ENCODE peak calls at places on chromosomes 1 and 21, in seven cellular contexts. S is mammary epithelial cell, B is GM12865, Q is AG04450, G is neural progenitor cell, M is esophagus muscularis mucosa, K is A673. I is an unnamed sample.

GRCh38 chr1:145720556-145720877 is 1.2 kb downstream of the CD160 start:
- DNase-seq in S (peak; percentile 70), B (no peak), Q (peak; percentile 59), G (no peak), M (no peak), K (no peak), I (no peak)

GRCh38 chr1:172420385-172420784 is at the start of gene C1orf105:
- DNase-seq in S (no peak), B (no peak), Q (no peak), G (no peak), M (no peak), K (no peak), I (no peak)

GRCh38 chr21:34129971-34130597 is 56.7 kb downstream of the MRPS6 start:
- DNase-seq in S (no peak), B (no peak), Q (no peak), G (peak; percentile 65), M (peak; percentile 34), K (peak; percentile 75), I (peak; percentile 70)

GRCh38 chr1:212718499-212718898 is 18.9 kb upstream of the BATF3 start:
- DNase-seq in S (no peak), B (no peak), Q (no peak), G (peak; percentile 24), M (no peak), K (peak; percentile 70), I (no peak)

GRCh38 chr1:15345711-15346355 is 63.9 kb upstream of the EFHD2 start:
- DNase-seq in S (no peak), B (peak; percentile 75), Q (no peak), G (no peak), M (peak; percentile 93), K (no peak), I (no peak)

GRCh38 chr1:215523128-215523861 is 43.8 kb upstream of the KCTD3 start:
- DNase-seq in S (no peak), B (no peak), Q (no peak), G (no peak), M (no peak), K (no peak), I (no peak)

GRCh38 chr1:25355841-25356395 is 17.8 kb downstream of the TMEM50A start:
- DNase-seq in S (no peak), B (no peak), Q (no peak), G (no peak), M (no peak), K (no peak), I (no peak)

GRCh38 chr1:22350987-22351756 is 100.5 kb upstream of the ZBTB40 start:
- DNase-seq in S (no peak), B (no peak), Q (no peak), G (peak; percentile 28), M (no peak), K (no peak), I (no peak)

GRCh38 chr1:164423136-164423535 is 135.8 kb upstream of the PBX1 start:
- DNase-seq in S (no peak), B (no peak), Q (no peak), G (no peak), M (no peak), K (no peak), I (no peak)

GRCh38 chr1:164261691-164262240 is 297.2 kb upstream of the PBX1 start:
- DNase-seq in S (no peak), B (no peak), Q (no peak), G (no peak), M (no peak), K (no peak), I (no peak)

GRCh38 chr1:218620956-218621355 is 275.8 kb downstream of the TGFB2 start:
- DNase-seq in S (peak; percentile 36), B (no peak), Q (no peak), G (no peak), M (no peak), K (no peak), I (no peak)

GRCh38 chr1:15231714-15232201 is 15.3 kb upstream of the FHAD1 start:
- DNase-seq in S (peak; percentile 11), B (peak; percentile 90), Q (no peak), G (no peak), M (no peak), K (no peak), I (no peak)

GRCh38 chr1:201028473-201028889 is 5.0 kb upstream of the KIF21B start:
- DNase-seq in S (no peak), B (no peak), Q (no peak), G (no peak), M (no peak), K (no peak), I (no peak)

GRCh38 chr21:25733859-25734653 is 648 bp downstream of the ATP5PF start:
- DNase-seq in S (peak; percentile 20), B (peak; percentile 45), Q (peak; percentile 1), G (no peak), M (no peak), K (peak; percentile 6), I (no peak)

GRCh38 chr1:65150583-65151263 is 2.7 kb downstream of the AK4 start:
- DNase-seq in S (no peak), B (no peak), Q (no peak), G (peak; percentile 30), M (no peak), K (no peak), I (no peak)

GRCh38 chr1:201250326-201251011 is 32.8 kb upstream of the PKP1 start:
- DNase-seq in S (no peak), B (no peak), Q (no peak), G (no peak), M (peak; percentile 77), K (no peak), I (peak; percentile 74)

GRCh38 chr1:217311766-217312165 is 319.1 kb downstream of the GPATCH2 start:
- DNase-seq in S (no peak), B (peak; percentile 17), Q (no peak), G (peak; percentile 49), M (no peak), K (peak; percentile 13), I (no peak)
- TF ChIP-seq CTCF in S (peak; percentile 6), B (no peak), Q (no peak), G (peak; percentile 59), M (no peak), K (peak; percentile 19), I (peak; percentile 8)

GRCh38 chr21:41169258-41169576 is 1.3 kb downstream of the BACE2 start:
- DNase-seq in S (no peak), B (no peak), Q (no peak), G (no peak), M (no peak), K (no peak), I (no peak)

GRCh38 chr21:41168391-41169257 is 664 bp downstream of the BACE2 start:
- DNase-seq in S (peak; percentile 53), B (peak; percentile 15), Q (no peak), G (peak; percentile 62), M (peak; percentile 94), K (peak; percentile 38), I (no peak)

GRCh38 chr21:41169701-41170100 is 1.7 kb downstream of the BACE2 start:
- DNase-seq in S (peak; percentile 41), B (no peak), Q (no peak), G (no peak), M (no peak), K (no peak), I (no peak)

GRCh38 chr21:41166947-41167346 is 1.0 kb upstream of the BACE2 start:
- DNase-seq in S (no peak), B (no peak), Q (no peak), G (no peak), M (no peak), K (no peak), I (no peak)

DNA sequence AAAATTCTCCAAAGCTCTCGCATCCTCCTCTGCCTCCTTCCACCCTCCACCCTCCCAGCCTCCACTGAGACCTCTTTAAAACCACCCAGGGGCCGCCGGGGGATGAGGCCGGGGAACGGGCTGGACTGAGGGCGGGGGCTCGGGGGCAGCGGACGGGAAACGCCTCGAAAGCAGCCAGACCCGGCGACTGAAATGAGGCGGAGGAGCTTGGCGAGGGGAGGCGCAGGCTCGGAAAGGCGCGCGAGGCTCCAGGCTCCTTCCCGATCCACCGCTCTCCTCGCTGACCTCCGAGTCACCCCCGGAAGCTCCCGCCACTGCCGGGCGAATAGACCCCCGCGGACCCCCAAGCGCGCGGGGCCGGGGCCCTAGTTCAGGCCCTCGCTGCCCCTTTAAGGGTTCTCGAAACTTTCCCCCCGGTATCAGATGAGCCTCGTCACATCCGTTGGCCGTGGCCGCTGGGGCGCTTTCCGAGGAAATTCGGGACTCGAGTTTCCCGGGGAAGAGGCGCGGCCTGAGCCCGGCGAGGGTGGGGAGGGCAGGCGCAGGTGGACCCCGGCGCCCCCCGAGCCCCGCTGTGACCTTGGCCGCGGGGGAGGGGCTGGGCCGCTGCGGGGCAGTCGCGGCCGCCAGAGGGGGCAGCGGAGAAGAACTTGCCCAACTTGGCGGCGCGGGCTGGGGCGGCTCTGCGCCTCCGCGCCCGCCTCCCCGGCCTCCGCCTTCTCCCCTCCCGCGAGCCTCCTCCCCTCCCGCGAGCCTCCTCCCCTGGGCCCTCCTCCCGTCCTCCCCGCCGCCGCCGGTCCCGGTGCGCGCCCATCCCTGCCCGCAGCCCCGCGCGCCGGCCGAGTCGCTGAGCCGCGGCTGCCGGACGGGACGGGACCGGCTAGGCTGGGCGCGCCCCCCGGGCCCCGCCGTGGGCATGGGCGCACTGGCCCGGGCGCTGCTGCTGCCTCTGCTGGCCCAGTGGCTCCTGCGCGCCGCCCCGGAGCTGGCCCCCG is at the start of gene BACE2:
- DNase-seq in S (peak; percentile 79), B (peak; percentile 69), Q (peak; percentile 21), G (peak; percentile 81), M (peak; percentile 95), K (peak; percentile 57), I (peak; percentile 91)
- TF ChIP-seq CTCF in S (peak; percentile 15), B (peak; percentile 52), Q (peak; percentile 42), G (peak; percentile 67), M (peak; percentile 84), K (no peak), I (peak; percentile 84)

GRCh38 chr21:41678016-41678935 is 88.6 kb downstream of the RIPK4 start:
- DNase-seq in S (peak; percentile 94), B (no peak), Q (no peak), G (no peak), M (no peak), K (no peak), I (no peak)

GRCh38 chr21:41674433-41674832 is 92.4 kb downstream of the RIPK4 start:
- DNase-seq in S (no peak), B (no peak), Q (no peak), G (no peak), M (no peak), K (no peak), I (no peak)

GRCh38 chr21:41677671-41678015 is 89.2 kb downstream of the RIPK4 start:
- DNase-seq in S (no peak), B (no peak), Q (no peak), G (no peak), M (no peak), K (no peak), I (no peak)

GRCh38 chr21:41675574-41675973 is 91.3 kb downstream of the RIPK4 start:
- DNase-seq in S (no peak), B (no peak), Q (no peak), G (no peak), M (no peak), K (no peak), I (no peak)

DNA sequence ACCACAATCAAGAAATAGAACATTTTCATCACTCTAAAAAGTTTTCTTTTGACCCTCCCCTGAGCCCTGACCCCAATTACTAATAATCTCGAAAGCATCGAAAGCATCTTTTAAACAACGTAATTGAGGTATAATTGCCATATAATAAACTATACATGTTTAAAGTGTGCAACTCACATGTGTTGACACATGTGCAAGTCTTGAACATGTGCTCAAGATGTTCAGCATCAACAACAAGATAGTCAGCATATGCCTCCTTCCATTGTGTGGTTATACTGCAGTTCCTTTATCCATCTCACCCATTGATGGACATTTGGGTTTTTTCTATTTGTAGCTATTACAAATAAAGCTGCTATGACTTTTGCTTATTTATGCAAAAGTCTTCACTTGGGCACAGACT is 90.7 kb downstream of the RIPK4 start:
- DNase-seq in S (no peak), B (no peak), Q (no peak), G (no peak), M (no peak), K (no peak), I (no peak)
- TF ChIP-seq CTCF in S (no peak), B (no peak), Q (no peak), G (no peak), M (no peak), K (no peak), I (no peak)

GRCh38 chr1:228691926-228692325 is 43.4 kb upstream of the RHOU start:
- DNase-seq in S (peak; percentile 43), B (peak; percentile 42), Q (no peak), G (peak; percentile 48), M (no peak), K (peak; percentile 28), I (no peak)
- TF ChIP-seq CTCF in S (peak; percentile 36), B (peak; percentile 26), Q (peak; percentile 40), G (peak; percentile 54), M (peak; percentile 52), K (no peak), I (peak; percentile 48)

I was measured in osteocyte.